ENCODE peak calls at places on chromosomes 11 and 22, in seven cellular contexts. Q is WERI-Rb-1, Y is tibial nerve, X is endothelial cell of umbilical vein, P is stomach, V is colonic mucosa, F is pancreas. G is an unnamed sample.
A peak's percentile ranks its signal among the peaks of the same experiment; 100 is the strongest.

GRCh38 chr11:61198948-61199523 is 4.3 kb upstream of the PGA3 start:
- DNase-seq in F (no peak), Y (no peak), V (no peak), Q (no peak), X (no peak), P (no peak), G (no peak)

GRCh38 chr22:25060522-25061071 is 108.1 kb downstream of the KIAA1671 start:
- DNase-seq in V (no peak), Y (no peak), X (no peak), F (no peak), P (no peak), Q (no peak), G (no peak)

GRCh38 chr11:32213223-32213622 is 122.3 kb downstream of the RCN1 start:
- DNase-seq in V (no peak), X (no peak), Q (no peak), F (no peak), Y (no peak), P (no peak), G (no peak)

GRCh38 chr11:19693146-19693545 is 19.5 kb upstream of the NAV2 start:
- DNase-seq in P (no peak), Y (no peak), X (no peak), F (no peak), V (no peak), Q (no peak), G (no peak)

GRCh38 chr11:35953081-35953480 is 9.2 kb downstream of the LDLRAD3 start:
- DNase-seq in X (peak; percentile 42), Y (no peak), F (peak; percentile 27), Q (no peak), V (no peak), P (no peak), G (no peak)

GRCh38 chr11:107683070-107683469 is 28.8 kb downstream of the SLN start:
- DNase-seq in Y (no peak), Q (no peak), V (no peak), F (no peak), X (no peak), P (no peak), G (no peak)

GRCh38 chr11:21475276-21475675 is 717.6 kb upstream of the ANO5 start:
- DNase-seq in V (no peak), Q (no peak), P (no peak), Y (no peak), X (no peak), F (no peak), G (no peak)

GRCh38 chr11:9639985-9640384 is 23.9 kb upstream of the SWAP70 start:
- DNase-seq in Y (no peak), F (no peak), X (no peak), P (no peak), Q (no peak), V (no peak), G (no peak)

GRCh38 chr11:13486926-13487660 is 8.7 kb downstream of the PTH start:
- DNase-seq in V (peak; percentile 74), P (peak; percentile 52), X (peak; percentile 40), Q (peak; percentile 27), Y (no peak), F (peak; percentile 78), G (peak; percentile 79)

GRCh38 chr11:93611836-93612677 is 49.4 kb upstream of the CEP295 start:
- DNase-seq in F (peak; percentile 33), X (no peak), Q (no peak), V (peak; percentile 79), Y (no peak), P (peak; percentile 73), G (no peak)

GRCh38 chr11:93608280-93608862 is 53.1 kb upstream of the CEP295 start:
- DNase-seq in X (no peak), Q (no peak), V (no peak), P (no peak), F (no peak), Y (no peak), G (no peak)

GRCh38 chr11:93613432-93613831 is 48.0 kb upstream of the CEP295 start:
- DNase-seq in Y (no peak), Q (no peak), P (no peak), V (no peak), F (no peak), X (no peak), G (no peak)

GRCh38 chr11:93614111-93614784 is 47.2 kb upstream of the CEP295 start:
- DNase-seq in X (no peak), Y (no peak), Q (peak; percentile 38), P (no peak), F (no peak), V (no peak), G (no peak)
- H3K27ac ChIP-seq in X (no peak overlapping the region), Y (no peak overlapping the region), Q (no peak overlapping the region), P (no peak overlapping the region), F (no peak overlapping the region), V (no peak overlapping the region), G (no peak overlapping the region)

DNA sequence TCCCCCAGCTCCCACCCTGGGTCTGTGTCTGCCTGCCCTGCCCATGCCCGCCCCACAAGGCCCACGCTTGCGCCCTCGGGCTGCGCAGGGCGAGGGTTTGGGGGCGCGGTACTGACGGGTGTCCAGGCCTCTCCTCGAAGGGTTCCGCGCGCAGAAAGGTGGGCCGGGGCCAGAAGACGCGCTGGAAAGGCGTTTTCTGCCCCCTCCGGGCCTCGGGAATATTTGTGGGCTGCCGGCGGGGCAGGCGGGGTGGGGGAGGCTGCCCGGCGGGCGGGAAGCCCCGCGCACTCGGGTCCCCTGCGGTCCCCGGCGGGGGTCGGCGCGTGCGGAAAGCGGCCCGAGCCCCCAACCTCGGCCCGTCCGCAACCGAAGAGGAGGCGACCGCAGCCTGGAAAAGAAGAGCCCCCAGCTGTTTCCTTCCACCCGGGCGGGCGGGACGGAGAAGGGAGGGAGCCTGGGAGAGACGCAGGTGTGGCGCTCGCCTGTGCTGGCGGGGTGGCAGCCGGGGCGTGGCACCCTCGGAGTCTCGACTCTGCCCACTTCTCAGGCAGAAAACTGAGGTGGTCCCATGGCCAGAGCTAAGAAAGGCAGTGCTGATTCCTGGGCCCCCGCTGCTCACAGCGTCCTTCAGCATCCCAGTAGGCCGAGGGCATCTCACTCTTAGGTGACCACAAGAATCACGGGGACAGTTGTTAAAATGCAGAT is 59.0 kb downstream of the THAP12 start:
- DNase-seq in V (no peak), P (no peak), Y (no peak), X (no peak), Q (no peak), F (peak; percentile 52), G (no peak)
- H3K4me3 ChIP-seq in V (peak overlapping the region; percentile 35), P (peak overlapping the region; percentile 42), Y (peak overlapping the region; percentile 14), X (no peak overlapping the region), Q (no peak overlapping the region), F (peak overlapping the region; percentile 58), G (no peak overlapping the region)

DNA sequence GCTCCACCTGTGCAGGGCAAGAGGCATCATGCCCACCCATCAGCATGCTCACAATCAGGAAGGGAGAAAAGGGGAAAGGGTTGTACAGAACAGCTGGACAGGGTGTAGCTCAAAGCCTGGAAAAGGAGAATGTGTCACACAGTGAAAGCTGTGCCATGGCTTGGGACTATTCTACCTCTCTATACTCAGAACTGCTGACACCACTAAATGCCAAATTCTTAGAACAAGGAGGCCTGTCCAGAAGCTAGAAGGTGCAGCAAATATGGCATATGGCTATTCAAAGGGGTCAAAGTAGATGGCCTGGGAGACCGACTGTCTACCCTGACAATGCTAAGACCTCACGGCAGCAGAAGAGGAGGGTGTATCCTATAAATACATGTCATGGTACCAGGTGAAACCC is 12.8 kb downstream of the HPS4 start:
- DNase-seq in Q (no peak), X (no peak), V (no peak), Y (no peak), F (no peak), P (no peak), G (no peak)
- H3K36me3 ChIP-seq in Q (peaks cover 70% of the 10 kb centered on the region), X (peaks cover 24% of the 10 kb centered on the region), V (peaks cover 17% of the 10 kb centered on the region), Y (peaks cover 33% of the 10 kb centered on the region), F (peaks cover 86% of the 10 kb centered on the region), P (peaks cover 100% of the 10 kb centered on the region), G (peaks cover 48% of the 10 kb centered on the region)

DNA sequence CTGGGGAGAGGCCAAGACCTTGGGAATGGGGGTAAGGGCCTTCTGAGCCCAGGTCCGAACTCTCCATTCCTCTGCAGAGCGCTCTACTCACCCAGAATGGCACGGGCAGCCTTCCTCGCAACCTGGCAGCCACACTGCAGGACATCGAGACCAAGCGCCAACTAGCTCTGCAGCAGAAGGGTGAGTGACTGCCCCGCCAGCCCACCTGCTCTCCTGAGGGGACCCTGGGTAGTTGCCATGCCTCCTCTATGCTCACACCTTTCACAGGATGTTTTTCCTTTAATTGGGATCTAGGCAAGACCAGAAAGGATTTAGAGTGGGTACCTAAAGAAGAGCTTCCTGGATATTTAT is 35.5 kb downstream of the TREH start:
- DNase-seq in X (no peak), F (no peak), P (no peak), Q (no peak), V (no peak), Y (no peak), G (no peak)
- H3K27ac ChIP-seq in X (no peak overlapping the region), F (no peak overlapping the region), P (no peak overlapping the region), Q (no peak overlapping the region), V (no peak overlapping the region), Y (peak overlapping the region; percentile 35), G (no peak overlapping the region)